ENCODE peak calls at places on chromosomes 7 and 10, in five cellular contexts. One of them, this sample, is unnamed. For H3K36me3, the result is how much of the 10 kb centered on the place peaks cover.

GRCh38 chr7:18570890-18571478 is 75.4 kb downstream of the HDAC9 start:
- DNase-seq in stomach: no peak
- DNase-seq in transverse colon: no peak
- DNase-seq in SK-N-SH: peak
- DNase-seq in GM23338: peak
- DNase-seq in this sample: no peak

GRCh38 chr10:99775850-99776249 is 6.6 kb upstream of the ABCC2 start:
- DNase-seq in stomach: no peak
- DNase-seq in transverse colon: no peak
- DNase-seq in SK-N-SH: peak
- DNase-seq in GM23338: no peak
- DNase-seq in this sample: no peak

GRCh38 chr7:140062118-140062527 is 628 bp downstream of the PARP12 start:
- DNase-seq in stomach: no peak
- DNase-seq in transverse colon: peak
- DNase-seq in SK-N-SH: no peak
- DNase-seq in GM23338: peak
- DNase-seq in this sample: peak

GRCh38 chr7:2936891-2937580 is 92.9 kb upstream of the GNA12 start:
- DNase-seq in stomach: no peak
- DNase-seq in transverse colon: no peak
- DNase-seq in SK-N-SH: no peak
- DNase-seq in GM23338: no peak
- DNase-seq in this sample: peak

GRCh38 chr10:102299873-102300272 is 54.5 kb downstream of the GBF1 start:
- DNase-seq in stomach: no peak
- DNase-seq in transverse colon: no peak
- DNase-seq in SK-N-SH: no peak
- DNase-seq in GM23338: no peak
- DNase-seq in this sample: no peak

GRCh38 chr10:44733743-44734488 is 177.2 kb upstream of the TMEM72 start:
- DNase-seq in stomach: no peak
- DNase-seq in transverse colon: no peak
- DNase-seq in SK-N-SH: no peak
- DNase-seq in GM23338: peak
- DNase-seq in this sample: no peak

GRCh38 chr7:91089382-91089963 is 174.8 kb upstream of the FZD1 start:
- DNase-seq in stomach: no peak
- DNase-seq in transverse colon: no peak
- DNase-seq in SK-N-SH: peak
- DNase-seq in GM23338: peak
- DNase-seq in this sample: no peak

GRCh38 chr7:52506325-52506724 is 529.1 kb upstream of the POM121L12 start:
- DNase-seq in stomach: no peak
- DNase-seq in transverse colon: no peak
- DNase-seq in SK-N-SH: no peak
- DNase-seq in GM23338: no peak
- DNase-seq in this sample: no peak

GRCh38 chr7:130721486-130722277 is 12.3 kb downstream of the KLF14 start:
- DNase-seq in stomach: peak
- DNase-seq in transverse colon: peak
- DNase-seq in SK-N-SH: peak
- DNase-seq in GM23338: peak
- DNase-seq in this sample: no peak

GRCh38 chr10:28678687-28679457 is 1.6 kb downstream of the BAMBI start:
- DNase-seq in stomach: no peak
- DNase-seq in transverse colon: no peak
- DNase-seq in SK-N-SH: no peak
- DNase-seq in GM23338: no peak
- DNase-seq in this sample: no peak

GRCh38 chr7:48728799-48729198 is 195.5 kb upstream of the CDC14C start:
- DNase-seq in stomach: no peak
- DNase-seq in transverse colon: no peak
- DNase-seq in SK-N-SH: no peak
- DNase-seq in GM23338: no peak
- DNase-seq in this sample: no peak

GRCh38 chr10:35421553-35422178 is 85.4 kb downstream of the CCNY start:
- DNase-seq in stomach: no peak
- DNase-seq in transverse colon: peak
- DNase-seq in SK-N-SH: no peak
- DNase-seq in GM23338: no peak
- DNase-seq in this sample: no peak

GRCh38 chr10:13847201-13847631 is 260.5 kb downstream of the PRPF18 start:
- DNase-seq in stomach: no peak
- DNase-seq in transverse colon: no peak
- DNase-seq in SK-N-SH: peak
- DNase-seq in GM23338: peak
- DNase-seq in this sample: no peak

GRCh38 chr7:97971120-97971989 is 18.6 kb downstream of the OCM2 start:
- DNase-seq in stomach: no peak
- DNase-seq in transverse colon: peak
- DNase-seq in SK-N-SH: peak
- DNase-seq in GM23338: peak
- DNase-seq in this sample: no peak

GRCh38 chr7:36736827-36737211 is 12.5 kb upstream of the AOAH start:
- DNase-seq in stomach: no peak
- DNase-seq in transverse colon: peak
- DNase-seq in SK-N-SH: no peak
- DNase-seq in GM23338: no peak
- DNase-seq in this sample: no peak

GRCh38 chr7:134789967-134790685 is 10.7 kb downstream of the CALD1 start:
- DNase-seq in stomach: no peak
- DNase-seq in transverse colon: no peak
- DNase-seq in SK-N-SH: no peak
- DNase-seq in GM23338: no peak
- DNase-seq in this sample: no peak

GRCh38 chr10:6473901-6474370 is 106.1 kb downstream of the PRKCQ start:
- DNase-seq in stomach: no peak
- DNase-seq in transverse colon: no peak
- DNase-seq in SK-N-SH: no peak
- DNase-seq in GM23338: no peak
- DNase-seq in this sample: no peak

GRCh38 chr7:53437336-53437735 is 401.9 kb downstream of the POM121L12 start:
- DNase-seq in stomach: no peak
- DNase-seq in transverse colon: no peak
- DNase-seq in SK-N-SH: no peak
- DNase-seq in GM23338: no peak
- DNase-seq in this sample: no peak

GRCh38 chr10:17199351-17199804 is 2.1 kb downstream of the TRDMT1 start:
- DNase-seq in stomach: no peak
- DNase-seq in transverse colon: no peak
- DNase-seq in SK-N-SH: peak
- DNase-seq in GM23338: peak
- DNase-seq in this sample: no peak

GRCh38 chr10:17202506-17202905 is 1.0 kb upstream of the TRDMT1 start:
- DNase-seq in stomach: no peak
- DNase-seq in transverse colon: no peak
- DNase-seq in SK-N-SH: no peak
- DNase-seq in GM23338: no peak
- DNase-seq in this sample: no peak

GRCh38 chr10:17200885-17201164 is 647 bp downstream of the TRDMT1 start:
- DNase-seq in stomach: peak
- DNase-seq in transverse colon: peak
- DNase-seq in SK-N-SH: no peak
- DNase-seq in GM23338: peak
- DNase-seq in this sample: peak

GRCh38 chr10:17200035-17200884 is 1.2 kb downstream of the TRDMT1 start:
- DNase-seq in stomach: no peak
- DNase-seq in transverse colon: no peak
- DNase-seq in SK-N-SH: no peak
- DNase-seq in GM23338: no peak
- DNase-seq in this sample: no peak

GRCh38 chr10:17201165-17202013 is at the start of gene TRDMT1:
- DNase-seq in stomach: peak
- DNase-seq in transverse colon: peak
- DNase-seq in SK-N-SH: peak
- DNase-seq in GM23338: peak
- DNase-seq in this sample: peak
- TF ChIP-seq POLR2AphosphoS5 in stomach: peak
- TF ChIP-seq POLR2AphosphoS5 in transverse colon: peak
- TF ChIP-seq POLR2AphosphoS5 in SK-N-SH: peak
- TF ChIP-seq POLR2AphosphoS5 in GM23338: peak
- TF ChIP-seq POLR2AphosphoS5 in this sample: peak

GRCh38 chr7:43652364-43652763 is 69.5 kb downstream of the STK17A start:
- DNase-seq in stomach: no peak
- DNase-seq in transverse colon: no peak
- DNase-seq in SK-N-SH: no peak
- DNase-seq in GM23338: no peak
- DNase-seq in this sample: no peak
- H3K4me3 ChIP-seq in stomach: no peak
- H3K4me3 ChIP-seq in transverse colon: no peak
- H3K4me3 ChIP-seq in SK-N-SH: no peak
- H3K4me3 ChIP-seq in GM23338: no peak
- H3K4me3 ChIP-seq in this sample: no peak

DNA sequence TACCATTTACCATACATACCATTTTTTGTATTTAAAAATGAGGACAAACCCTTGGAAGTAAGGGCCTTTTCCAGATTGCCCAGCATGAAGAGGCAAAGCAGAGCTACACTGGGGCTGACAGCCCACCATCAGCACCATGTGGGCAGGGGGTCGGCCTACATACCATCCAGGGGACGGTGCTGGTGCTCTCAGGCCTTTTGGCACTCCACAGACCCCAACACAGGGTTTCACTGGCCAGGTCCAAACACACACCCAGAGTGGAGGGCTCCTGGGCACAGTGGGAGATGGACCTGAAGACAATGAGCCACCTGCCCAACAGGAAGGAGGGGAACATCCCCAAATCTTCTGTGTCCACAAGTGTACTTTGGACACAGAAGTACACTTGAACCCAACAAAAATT is 69.2 kb upstream of the CAMK2B start:
- DNase-seq in stomach: no peak
- DNase-seq in transverse colon: no peak
- DNase-seq in SK-N-SH: no peak
- DNase-seq in GM23338: no peak
- DNase-seq in this sample: no peak
- H3K36me3 ChIP-seq in stomach: under half
- H3K36me3 ChIP-seq in transverse colon: under half
- H3K36me3 ChIP-seq in SK-N-SH: half or more
- H3K36me3 ChIP-seq in GM23338: under half
- H3K36me3 ChIP-seq in this sample: under half

DNA sequence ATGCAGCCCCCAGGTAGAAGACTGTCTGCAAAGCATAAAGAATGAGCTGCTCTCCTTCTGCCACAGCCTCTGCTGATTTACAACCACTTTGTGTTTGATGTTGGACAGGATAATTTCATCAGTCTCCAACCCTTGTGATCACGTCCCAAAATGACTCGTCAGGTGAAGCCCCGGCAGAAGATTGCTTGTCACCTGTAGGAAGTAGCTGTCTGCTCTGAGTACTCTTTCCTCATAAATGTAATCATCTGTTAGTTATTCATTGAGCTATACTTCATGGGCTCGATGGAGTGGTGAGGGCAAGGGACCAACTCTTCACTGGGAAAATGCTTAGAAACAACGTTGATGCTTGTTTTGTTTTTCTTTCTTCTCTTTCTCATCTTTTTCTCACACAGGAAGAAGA is 290.9 kb upstream of the SP8 start:
- DNase-seq in stomach: no peak
- DNase-seq in transverse colon: no peak
- DNase-seq in SK-N-SH: no peak
- DNase-seq in GM23338: no peak
- DNase-seq in this sample: no peak
- TF ChIP-seq POLR2AphosphoS5 in stomach: no peak
- TF ChIP-seq POLR2AphosphoS5 in transverse colon: no peak
- TF ChIP-seq POLR2AphosphoS5 in SK-N-SH: no peak
- TF ChIP-seq POLR2AphosphoS5 in GM23338: no peak
- TF ChIP-seq POLR2AphosphoS5 in this sample: no peak

GRCh38 chr10:43238462-43238861 is 28.4 kb downstream of the RASGEF1A start:
- DNase-seq in stomach: no peak
- DNase-seq in transverse colon: peak
- DNase-seq in SK-N-SH: no peak
- DNase-seq in GM23338: no peak
- DNase-seq in this sample: peak
- H3K4me3 ChIP-seq in stomach: no peak
- H3K4me3 ChIP-seq in transverse colon: no peak
- H3K4me3 ChIP-seq in SK-N-SH: no peak
- H3K4me3 ChIP-seq in GM23338: no peak
- H3K4me3 ChIP-seq in this sample: no peak

GRCh38 chr7:66553001-66553400 is 75.7 kb upstream of the KCTD7 start:
- DNase-seq in stomach: no peak
- DNase-seq in transverse colon: no peak
- DNase-seq in SK-N-SH: no peak
- DNase-seq in GM23338: no peak
- DNase-seq in this sample: no peak
- H3K36me3 ChIP-seq in stomach: under half
- H3K36me3 ChIP-seq in transverse colon: under half
- H3K36me3 ChIP-seq in SK-N-SH: under half
- H3K36me3 ChIP-seq in GM23338: under half
- H3K36me3 ChIP-seq in this sample: half or more

GRCh38 chr7:119964640-119965542 is 308.1 kb upstream of the KCND2 start:
- DNase-seq in stomach: no peak
- DNase-seq in transverse colon: no peak
- DNase-seq in SK-N-SH: no peak
- DNase-seq in GM23338: no peak
- DNase-seq in this sample: no peak
- TF ChIP-seq POLR2AphosphoS5 in stomach: no peak
- TF ChIP-seq POLR2AphosphoS5 in transverse colon: no peak
- TF ChIP-seq POLR2AphosphoS5 in SK-N-SH: no peak
- TF ChIP-seq POLR2AphosphoS5 in GM23338: no peak
- TF ChIP-seq POLR2AphosphoS5 in this sample: no peak

GRCh38 chr10:122163182-122164027 is 107.7 kb upstream of the BTBD16 start:
- DNase-seq in stomach: no peak
- DNase-seq in transverse colon: no peak
- DNase-seq in SK-N-SH: peak
- DNase-seq in GM23338: peak
- DNase-seq in this sample: peak
- H3K4me3 ChIP-seq in stomach: peak
- H3K4me3 ChIP-seq in transverse colon: peak
- H3K4me3 ChIP-seq in SK-N-SH: peak
- H3K4me3 ChIP-seq in GM23338: peak
- H3K4me3 ChIP-seq in this sample: peak

This sample was measured in upper lobe of left lung.